ENCODE peak calls at places on chromosome 17, in four cellular contexts. One of them, this sample, is unnamed.

GRCh38 chr17:73283841-73284282 is 22.2 kb upstream of the CPSF4L start:
- DNase-seq in body of pancreas: no peak
- DNase-seq in GM19239: no peak
- DNase-seq in ecto neural progenitor cell: peak
- DNase-seq in this sample: peak

GRCh38 chr17:40442392-40443195 is 656 bp upstream of the IGFBP4 start:
- DNase-seq in body of pancreas: no peak
- DNase-seq in GM19239: no peak
- DNase-seq in ecto neural progenitor cell: no peak
- DNase-seq in this sample: no peak

GRCh38 chr17:34389343-34389742 is 26.3 kb upstream of the CCL1 start:
- DNase-seq in body of pancreas: no peak
- DNase-seq in GM19239: no peak
- DNase-seq in ecto neural progenitor cell: no peak
- DNase-seq in this sample: no peak

GRCh38 chr17:74541176-74542111 is 4.5 kb downstream of the CD300C start:
- DNase-seq in body of pancreas: no peak
- DNase-seq in GM19239: no peak
- DNase-seq in ecto neural progenitor cell: no peak
- DNase-seq in this sample: no peak

GRCh38 chr17:81310963-81311550 is 15.9 kb upstream of the SLC38A10 start:
- DNase-seq in body of pancreas: no peak
- DNase-seq in GM19239: no peak
- DNase-seq in ecto neural progenitor cell: no peak
- DNase-seq in this sample: no peak

GRCh38 chr17:79925242-79925957 is 86.2 kb upstream of the CBX4 start:
- DNase-seq in body of pancreas: peak
- DNase-seq in GM19239: no peak
- DNase-seq in ecto neural progenitor cell: no peak
- DNase-seq in this sample: no peak

GRCh38 chr17:9239260-9239820 is 218.0 kb downstream of the NTN1 start:
- DNase-seq in body of pancreas: peak
- DNase-seq in GM19239: peak
- DNase-seq in ecto neural progenitor cell: no peak
- DNase-seq in this sample: no peak

GRCh38 chr17:61412860-61413653 is 13.4 kb downstream of the TBX2 start:
- DNase-seq in body of pancreas: no peak
- DNase-seq in GM19239: no peak
- DNase-seq in ecto neural progenitor cell: no peak
- DNase-seq in this sample: no peak

GRCh38 chr17:7078711-7079110 is 1.3 kb downstream of the CLEC10A start:
- DNase-seq in body of pancreas: no peak
- DNase-seq in GM19239: no peak
- DNase-seq in ecto neural progenitor cell: no peak
- DNase-seq in this sample: no peak

GRCh38 chr17:82325286-82326180 is 8.0 kb downstream of the SECTM1 start:
- DNase-seq in body of pancreas: no peak
- DNase-seq in GM19239: no peak
- DNase-seq in ecto neural progenitor cell: no peak
- DNase-seq in this sample: no peak